ENCODE peak calls at places on chromosome 10, in nine cellular contexts. T, L, H, W, C, N, S, D and Z are unnamed samples.

GRCh38 chr10:63281967-63282366 is 148.8 kb downstream of the NRBF2 start:
- DNase-seq in T (no peak), L (no peak), H (no peak), W (no peak), C (no peak), N (no peak), S (no peak), D (no peak), Z (no peak)

GRCh38 chr10:665579-666091 is 23.8 kb downstream of the DIP2C start:
- DNase-seq in T (no peak), L (no peak), H (no peak), W (peak; percentile 66), C (no peak), N (no peak), S (peak; percentile 88), D (no peak), Z (no peak)

GRCh38 chr10:116719712-116720111 is 22.7 kb downstream of the HSPA12A start:
- DNase-seq in T (no peak), L (no peak), H (no peak), W (no peak), C (no peak), N (no peak), S (no peak), D (no peak), Z (no peak)

GRCh38 chr10:6202098-6202683 is 541 bp upstream of the PFKFB3 start:
- DNase-seq in T (no peak), L (no peak), H (no peak), W (no peak), C (no peak), N (no peak), S (no peak), D (no peak), Z (no peak)

GRCh38 chr10:44774676-44775401 is 136.3 kb upstream of the TMEM72 start:
- DNase-seq in T (no peak), L (no peak), H (no peak), W (no peak), C (no peak), N (no peak), S (no peak), D (no peak), Z (no peak)

GRCh38 chr10:89252225-89252585 is 630 bp upstream of the LIPA start:
- DNase-seq in T (no peak), L (no peak), H (no peak), W (no peak), C (no peak), N (no peak), S (no peak), D (no peak), Z (no peak)

GRCh38 chr10:47406870-47407648 is 23.0 kb upstream of the ZNF488 start:
- DNase-seq in T (no peak), L (peak; percentile 57), H (no peak), W (no peak), C (no peak), N (peak; percentile 20), S (no peak), D (no peak), Z (no peak)

GRCh38 chr10:122089343-122090015 is 100.5 kb downstream of the TACC2 start:
- DNase-seq in T (no peak), L (no peak), H (no peak), W (no peak), C (no peak), N (peak; percentile 29), S (no peak), D (no peak), Z (no peak)

GRCh38 chr10:114349505-114350211 is 54.6 kb downstream of the AFAP1L2 start:
- DNase-seq in T (no peak), L (no peak), H (no peak), W (no peak), C (no peak), N (no peak), S (no peak), D (no peak), Z (no peak)